ENCODE peak calls at places on chromosome X, in six cellular contexts. One of them, this sample, is unnamed.

GRCh38 chrX:125503769-125504168 is 184.1 kb downstream of the TEX13C start:
- DNase-seq in tibial artery: no peak
- DNase-seq in fibroblast of the aortic adventitia: no peak
- DNase-seq in AG04450: no peak
- DNase-seq in testis: no peak
- DNase-seq in ovary: no peak
- DNase-seq in this sample: no peak

GRCh38 chrX:23570674-23571343 is 96.5 kb upstream of the PRDX4 start:
- DNase-seq in testis: no peak
- DNase-seq in tibial artery: no peak
- DNase-seq in AG04450: no peak
- DNase-seq in fibroblast of the aortic adventitia: no peak
- DNase-seq in ovary: no peak
- DNase-seq in this sample: no peak

GRCh38 chrX:45888518-45888917 is 656.7 kb downstream of the ZNF674 start:
- DNase-seq in tibial artery: no peak
- DNase-seq in AG04450: no peak
- DNase-seq in ovary: no peak
- DNase-seq in fibroblast of the aortic adventitia: no peak
- DNase-seq in testis: no peak
- DNase-seq in this sample: no peak

GRCh38 chrX:71222929-71223328 is at the start of gene GJB1:
- DNase-seq in ovary: no peak
- DNase-seq in fibroblast of the aortic adventitia: no peak
- DNase-seq in tibial artery: no peak
- DNase-seq in testis: peak
- DNase-seq in AG04450: no peak
- DNase-seq in this sample: no peak

GRCh38 chrX:110847334-110847733 is 51.7 kb upstream of the CHRDL1 start:
- DNase-seq in tibial artery: no peak
- DNase-seq in testis: no peak
- DNase-seq in AG04450: peak
- DNase-seq in ovary: no peak
- DNase-seq in fibroblast of the aortic adventitia: peak
- DNase-seq in this sample: peak

GRCh38 chrX:8815460-8816065 is 14.4 kb upstream of the FAM9A start:
- DNase-seq in ovary: no peak
- DNase-seq in AG04450: peak
- DNase-seq in tibial artery: no peak
- DNase-seq in testis: peak
- DNase-seq in fibroblast of the aortic adventitia: peak
- DNase-seq in this sample: peak

GRCh38 chrX:80765226-80765625 is 44.5 kb downstream of the BRWD3 start:
- DNase-seq in AG04450: peak
- DNase-seq in tibial artery: no peak
- DNase-seq in testis: no peak
- DNase-seq in ovary: no peak
- DNase-seq in fibroblast of the aortic adventitia: peak
- DNase-seq in this sample: no peak

GRCh38 chrX:82224961-82225360 is 1023.1 kb downstream of the SH3BGRL start:
- DNase-seq in testis: no peak
- DNase-seq in fibroblast of the aortic adventitia: no peak
- DNase-seq in tibial artery: no peak
- DNase-seq in AG04450: no peak
- DNase-seq in ovary: no peak
- DNase-seq in this sample: no peak

GRCh38 chrX:140949231-140949630 is 53.2 kb upstream of the SPANXB1 start:
- DNase-seq in fibroblast of the aortic adventitia: no peak
- DNase-seq in ovary: no peak
- DNase-seq in tibial artery: no peak
- DNase-seq in testis: no peak
- DNase-seq in AG04450: no peak
- DNase-seq in this sample: no peak

GRCh38 chrX:134173541-134174272 is 63.3 kb upstream of the CCDC160 start:
- DNase-seq in AG04450: no peak
- DNase-seq in ovary: no peak
- DNase-seq in testis: no peak
- DNase-seq in tibial artery: no peak
- DNase-seq in fibroblast of the aortic adventitia: no peak
- DNase-seq in this sample: peak

GRCh38 chrX:70279081-70279480 is 2.9 kb upstream of the RAB41 start:
- DNase-seq in testis: no peak
- DNase-seq in fibroblast of the aortic adventitia: no peak
- DNase-seq in AG04450: no peak
- DNase-seq in ovary: no peak
- DNase-seq in tibial artery: no peak
- DNase-seq in this sample: no peak

GRCh38 chrX:103362504-103362903 is 6.2 kb downstream of the TCEAL9 start:
- DNase-seq in AG04450: no peak
- DNase-seq in fibroblast of the aortic adventitia: peak
- DNase-seq in tibial artery: no peak
- DNase-seq in ovary: no peak
- DNase-seq in testis: no peak
- DNase-seq in this sample: no peak

GRCh38 chrX:105483011-105483410 is 262.5 kb upstream of the TEX13A start:
- DNase-seq in fibroblast of the aortic adventitia: peak
- DNase-seq in AG04450: no peak
- DNase-seq in ovary: no peak
- DNase-seq in tibial artery: no peak
- DNase-seq in testis: no peak
- DNase-seq in this sample: no peak

GRCh38 chrX:139448996-139449395 is 81.5 kb upstream of the F9 start:
- DNase-seq in ovary: no peak
- DNase-seq in AG04450: no peak
- DNase-seq in testis: no peak
- DNase-seq in fibroblast of the aortic adventitia: no peak
- DNase-seq in tibial artery: no peak
- DNase-seq in this sample: no peak

DNA sequence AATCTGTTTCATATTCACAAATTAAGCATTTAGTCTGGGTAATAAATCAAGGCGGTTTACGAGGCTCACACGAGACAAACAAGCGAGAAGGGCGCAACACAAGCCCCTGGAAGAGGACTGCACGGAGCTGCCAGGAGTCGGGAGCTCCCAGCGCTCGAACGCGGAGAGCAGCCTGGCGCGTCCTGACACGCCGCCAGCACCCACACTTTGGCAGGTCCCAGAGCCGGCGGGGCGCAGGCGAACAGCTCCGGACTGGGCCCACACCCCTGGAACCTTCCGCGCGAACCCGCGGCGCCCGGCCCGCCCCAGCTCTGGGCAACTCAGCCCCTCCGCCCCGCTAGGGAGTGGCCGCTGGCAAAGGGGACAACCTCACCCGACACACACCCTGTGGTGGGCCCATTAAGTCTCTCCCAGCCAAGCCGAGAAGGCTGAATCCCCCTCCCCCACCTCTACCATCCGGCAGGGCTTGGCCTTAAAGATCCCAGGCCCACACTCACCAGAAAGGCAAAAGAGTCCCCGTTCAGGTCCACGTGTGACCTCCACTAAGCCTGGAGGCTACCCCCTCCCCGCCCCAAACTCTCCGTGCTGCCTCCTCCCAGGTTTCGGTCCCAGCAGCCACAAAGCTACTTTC is 47.4 kb upstream of the BCOR start:
- DNase-seq in ovary: no peak
- DNase-seq in fibroblast of the aortic adventitia: no peak
- DNase-seq in testis: no peak
- DNase-seq in tibial artery: no peak
- DNase-seq in AG04450: no peak
- DNase-seq in this sample: peak
- H3K4me3 ChIP-seq in ovary: peak
- H3K4me3 ChIP-seq in fibroblast of the aortic adventitia: no peak
- H3K4me3 ChIP-seq in testis: peak
- H3K4me3 ChIP-seq in tibial artery: peak
- H3K4me3 ChIP-seq in AG04450: peak
- H3K4me3 ChIP-seq in this sample: peak

DNA sequence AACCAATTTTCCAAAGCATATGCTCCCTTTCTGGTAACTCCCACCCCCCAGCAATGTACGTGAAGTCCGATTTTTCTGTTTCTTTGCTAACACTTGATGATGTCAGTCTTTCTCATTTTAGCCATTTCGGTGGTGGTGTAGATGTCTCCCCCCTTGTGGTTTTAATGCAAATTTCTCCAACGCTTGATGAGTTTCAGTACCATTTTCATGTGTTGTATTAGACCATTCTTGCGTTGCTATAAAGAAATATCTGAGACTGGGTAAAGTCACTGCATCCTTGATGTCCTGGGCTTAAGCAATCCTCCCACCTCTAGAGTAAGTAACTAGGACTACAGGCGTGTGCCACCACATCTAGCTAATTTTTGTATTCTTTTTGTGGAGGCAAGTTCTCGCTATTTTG is 148.4 kb upstream of the VCX3A start:
- DNase-seq in AG04450: no peak
- DNase-seq in ovary: no peak
- DNase-seq in fibroblast of the aortic adventitia: no peak
- DNase-seq in testis: no peak
- DNase-seq in tibial artery: no peak
- DNase-seq in this sample: no peak
- H3K4me3 ChIP-seq in AG04450: no peak
- H3K4me3 ChIP-seq in ovary: no peak
- H3K4me3 ChIP-seq in fibroblast of the aortic adventitia: no peak
- H3K4me3 ChIP-seq in testis: no peak
- H3K4me3 ChIP-seq in tibial artery: no peak
- H3K4me3 ChIP-seq in this sample: no peak

GRCh38 chrX:67545772-67546495 is 2.1 kb downstream of the AR start:
- DNase-seq in fibroblast of the aortic adventitia: peak
- DNase-seq in ovary: peak
- DNase-seq in AG04450: no peak
- DNase-seq in testis: no peak
- DNase-seq in tibial artery: peak
- DNase-seq in this sample: peak
- H3K4me3 ChIP-seq in fibroblast of the aortic adventitia: peak
- H3K4me3 ChIP-seq in ovary: peak
- H3K4me3 ChIP-seq in AG04450: peak
- H3K4me3 ChIP-seq in testis: peak
- H3K4me3 ChIP-seq in tibial artery: peak
- H3K4me3 ChIP-seq in this sample: peak

GRCh38 chrX:150314186-150314585 is 48.9 kb upstream of the MAMLD1 start:
- DNase-seq in tibial artery: no peak
- DNase-seq in ovary: no peak
- DNase-seq in fibroblast of the aortic adventitia: no peak
- DNase-seq in testis: no peak
- DNase-seq in AG04450: no peak
- DNase-seq in this sample: no peak
- H3K4me3 ChIP-seq in tibial artery: no peak
- H3K4me3 ChIP-seq in ovary: no peak
- H3K4me3 ChIP-seq in fibroblast of the aortic adventitia: no peak
- H3K4me3 ChIP-seq in testis: no peak
- H3K4me3 ChIP-seq in AG04450: no peak
- H3K4me3 ChIP-seq in this sample: no peak

GRCh38 chrX:107935664-107936433 is 46.3 kb downstream of the TEX13B start:
- DNase-seq in ovary: no peak
- DNase-seq in tibial artery: no peak
- DNase-seq in AG04450: no peak
- DNase-seq in fibroblast of the aortic adventitia: no peak
- DNase-seq in testis: no peak
- DNase-seq in this sample: peak
- H3K4me3 ChIP-seq in ovary: no peak
- H3K4me3 ChIP-seq in tibial artery: peak
- H3K4me3 ChIP-seq in AG04450: peak
- H3K4me3 ChIP-seq in fibroblast of the aortic adventitia: peak
- H3K4me3 ChIP-seq in testis: no peak
- H3K4me3 ChIP-seq in this sample: no peak

DNA sequence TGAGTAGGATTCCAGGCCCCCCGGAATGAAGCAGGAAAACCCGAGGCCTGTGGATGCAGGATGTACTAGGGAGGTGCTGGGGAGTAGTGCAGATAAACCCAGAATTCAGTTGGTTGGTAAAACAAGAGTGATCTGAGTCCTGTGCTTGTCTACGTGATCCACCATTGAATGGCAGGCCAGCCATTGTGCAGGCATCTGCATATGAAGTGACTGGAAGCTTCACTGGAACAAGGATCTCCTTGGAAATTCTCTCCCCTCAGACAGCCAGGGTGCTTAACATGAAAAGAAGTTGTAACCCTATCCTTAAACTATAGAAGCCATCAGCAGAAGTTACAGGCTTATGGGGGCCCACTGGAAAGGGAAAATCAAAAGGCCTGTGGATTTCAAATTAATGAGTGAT is 656 bp upstream of the GSPT2 start:
- DNase-seq in testis: no peak
- DNase-seq in AG04450: no peak
- DNase-seq in fibroblast of the aortic adventitia: no peak
- DNase-seq in ovary: no peak
- DNase-seq in tibial artery: no peak
- DNase-seq in this sample: peak
- H3K4me3 ChIP-seq in testis: no peak
- H3K4me3 ChIP-seq in AG04450: no peak
- H3K4me3 ChIP-seq in fibroblast of the aortic adventitia: peak
- H3K4me3 ChIP-seq in ovary: no peak
- H3K4me3 ChIP-seq in tibial artery: peak
- H3K4me3 ChIP-seq in this sample: peak

GRCh38 chrX:46979340-46979739 is 67.1 kb downstream of the JADE3 start:
- DNase-seq in fibroblast of the aortic adventitia: peak
- DNase-seq in tibial artery: no peak
- DNase-seq in ovary: no peak
- DNase-seq in AG04450: peak
- DNase-seq in testis: no peak
- DNase-seq in this sample: no peak
- H3K4me3 ChIP-seq in fibroblast of the aortic adventitia: peak
- H3K4me3 ChIP-seq in tibial artery: no peak
- H3K4me3 ChIP-seq in ovary: no peak
- H3K4me3 ChIP-seq in AG04450: peak
- H3K4me3 ChIP-seq in testis: no peak
- H3K4me3 ChIP-seq in this sample: no peak

DNA sequence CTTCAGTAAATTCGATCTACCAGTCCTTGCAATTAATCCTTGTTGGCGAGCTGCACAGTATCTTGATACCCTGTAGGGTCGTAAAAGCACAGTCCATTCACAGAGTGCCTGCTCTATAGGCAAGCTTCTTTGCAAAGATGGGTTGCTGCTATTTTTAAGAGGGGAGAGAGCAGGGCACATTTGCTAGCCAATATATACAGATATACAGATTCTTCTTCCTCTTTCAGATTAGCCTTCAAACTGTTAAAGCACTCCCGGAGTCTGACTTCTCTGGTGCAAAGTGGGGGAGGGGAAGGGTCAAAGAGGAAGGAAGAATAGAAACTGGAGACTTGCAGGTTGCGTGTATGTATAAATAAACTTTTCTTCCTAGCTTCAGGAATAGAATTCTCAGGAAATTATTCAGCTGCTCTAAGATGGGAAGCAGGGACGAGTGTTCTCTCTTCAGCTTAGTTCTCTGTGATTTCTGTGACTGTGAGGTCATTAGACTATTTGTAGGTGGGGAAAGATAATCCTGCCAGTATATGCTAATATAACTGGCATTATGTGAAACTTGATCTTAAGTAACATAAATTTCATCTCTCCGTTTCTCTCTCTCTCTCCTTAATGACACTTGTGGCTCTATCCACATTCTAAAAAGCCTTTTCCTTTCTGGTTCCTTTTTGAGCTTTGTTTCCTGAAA is at the start of gene CYSLTR1:
- DNase-seq in AG04450: no peak
- DNase-seq in ovary: no peak
- DNase-seq in fibroblast of the aortic adventitia: no peak
- DNase-seq in tibial artery: no peak
- DNase-seq in testis: no peak
- DNase-seq in this sample: no peak
- H3K4me3 ChIP-seq in AG04450: no peak
- H3K4me3 ChIP-seq in ovary: no peak
- H3K4me3 ChIP-seq in fibroblast of the aortic adventitia: no peak
- H3K4me3 ChIP-seq in tibial artery: peak
- H3K4me3 ChIP-seq in testis: no peak
- H3K4me3 ChIP-seq in this sample: no peak

This sample was measured in endodermal cell.